ENCODE peak calls at places on chromosome 21, in six cellular contexts. S is fibroblast of mammary gland; M is left cardiac atrium; D is RCC 7860; H is AG08395; Y is activated CD8-positive, alpha-beta memory T cell treated with anti-CD3 and anti-CD28 coated beads, Interleukin-2, amount 50 U/mL, for 48 hours. F is an unnamed sample.

GRCh38 chr21:25913488-25913887 is 178.7 kb downstream of the GABPA start:
- DNase-seq in S (no peak), M (no peak), H (no peak), Y (no peak), D (no peak), F (no peak)

GRCh38 chr21:44514218-44514520 is 25.8 kb downstream of the KRTAP10-1 start:
- DNase-seq in H (no peak), D (no peak), S (no peak), M (no peak), Y (no peak), F (no peak)

GRCh38 chr21:46029201-46029924 is 47.8 kb downstream of the COL6A1 start:
- DNase-seq in D (no peak), M (no peak), S (peak), H (no peak), Y (no peak), F (no peak)

GRCh38 chr21:25936776-25937175 is 202.0 kb downstream of the GABPA start:
- DNase-seq in H (no peak), S (peak), Y (no peak), M (no peak), D (peak), F (no peak)

GRCh38 chr21:38733973-38734546 is 71.7 kb upstream of the ETS2 start:
- DNase-seq in D (peak), S (peak), M (peak), H (peak), Y (peak), F (peak)

GRCh38 chr21:33543505-33544129 is 779 bp downstream of the SON start:
- DNase-seq in Y (peak), S (peak), D (peak), H (peak), M (peak), F (peak)

GRCh38 chr21:31283025-31283424 is 61.0 kb downstream of the TIAM1 start:
- DNase-seq in H (no peak), D (no peak), S (no peak), M (no peak), Y (no peak), F (no peak)

GRCh38 chr21:17463441-17463840 is 49.4 kb upstream of the CXADR start:
- DNase-seq in M (no peak), Y (no peak), D (peak), H (peak), S (peak), F (peak)

GRCh38 chr21:37208056-37208705 is 59.0 kb downstream of the VPS26C start:
- DNase-seq in D (no peak), Y (peak), H (peak), S (no peak), M (peak), F (peak)

GRCh38 chr21:45479691-45480675 is 62.3 kb downstream of the SLC19A1 start:
- DNase-seq in D (no peak), H (no peak), S (no peak), Y (peak), M (no peak), F (no peak)

GRCh38 chr21:15444118-15444960 is 285.4 kb upstream of the USP25 start:
- DNase-seq in Y (no peak), H (no peak), D (no peak), S (peak), M (no peak), F (no peak)

GRCh38 chr21:43734830-43735229 is 15.9 kb downstream of the PDXK start:
- DNase-seq in M (no peak), H (no peak), Y (no peak), S (peak), D (peak), F (peak)

GRCh38 chr21:44415073-44416025 is 40.0 kb upstream of the LRRC3 start:
- DNase-seq in S (no peak), M (no peak), Y (peak), H (no peak), D (no peak), F (no peak)

GRCh38 chr21:37072239-37072987 is 458 bp downstream of the PIGP start:
- DNase-seq in D (no peak), H (peak), M (peak), Y (no peak), S (peak), F (peak)

GRCh38 chr21:42716074-42716473 is 62.7 kb downstream of the PDE9A start:
- DNase-seq in S (no peak), D (no peak), H (no peak), M (no peak), Y (no peak), F (no peak)

GRCh38 chr21:20970691-20971090 is 27.5 kb upstream of the NCAM2 start:
- DNase-seq in Y (no peak), D (no peak), S (no peak), H (no peak), M (no peak), F (no peak)

GRCh38 chr21:46084041-46084561 is 13.8 kb upstream of the COL6A2 start:
- DNase-seq in M (no peak), D (no peak), H (no peak), Y (peak), S (no peak), F (no peak)

GRCh38 chr21:41578083-41578482 is 70.1 kb upstream of the TMPRSS2 start:
- DNase-seq in M (no peak), D (no peak), H (no peak), S (no peak), Y (no peak), F (no peak)

GRCh38 chr21:38987551-38988210 is 182.0 kb downstream of the ETS2 start:
- DNase-seq in M (no peak), H (no peak), Y (no peak), S (no peak), D (peak), F (peak)

GRCh38 chr21:44540741-44541288 is 820 bp upstream of the KRTAP10-1 start:
- DNase-seq in S (no peak), M (no peak), Y (no peak), H (no peak), D (no peak), F (no peak)

GRCh38 chr21:32403201-32403701 is 9.3 kb upstream of the EVA1C start:
- DNase-seq in Y (peak), H (peak), S (peak), M (peak), D (no peak), F (peak)

GRCh38 chr21:41411449-41412089 is 14.5 kb upstream of the MX1 start:
- DNase-seq in Y (no peak), S (peak), M (peak), D (no peak), H (no peak), F (no peak)

GRCh38 chr21:26169061-26169610 is 1.4 kb downstream of the APP start:
- DNase-seq in Y (no peak), D (peak), H (peak), S (peak), M (peak), F (peak)

GRCh38 chr21:25903599-25903998 is 168.8 kb downstream of the GABPA start:
- DNase-seq in S (no peak), H (no peak), D (no peak), Y (no peak), M (no peak), F (peak)

GRCh38 chr21:31363720-31364119 is 19.7 kb upstream of the TIAM1 start:
- DNase-seq in S (no peak), Y (no peak), M (no peak), D (no peak), H (no peak), F (no peak)